ENCODE peak calls at places on chromosomes 16 and 17, in eight cellular contexts. T, S, F, I, X, G, H and P are unnamed samples.
A peak's percentile ranks its signal among the peaks of the same experiment; 100 is the strongest.

GRCh38 chr17:10144456-10144855 is 54.0 kb downstream of the GAS7 start:
- DNase-seq in T (no peak), S (no peak), F (no peak), I (no peak), X (no peak), G (no peak), H (no peak), P (no peak)

GRCh38 chr17:8826808-8827435 is 27.8 kb upstream of the MFSD6L start:
- DNase-seq in T (no peak), S (no peak), F (peak; percentile 43), I (no peak), X (no peak), G (peak; percentile 48), H (no peak), P (no peak)

GRCh38 chr16:27237229-27238015 is 31.1 kb downstream of the NSMCE1 start:
- DNase-seq in T (no peak), S (peak; percentile 71), F (no peak), I (no peak), X (no peak), G (no peak), H (peak; percentile 75), P (no peak)

GRCh38 chr17:9386401-9386800 is 189.2 kb downstream of the STX8 start:
- DNase-seq in T (no peak), S (peak; percentile 42), F (no peak), I (no peak), X (no peak), G (no peak), H (no peak), P (no peak)

GRCh38 chr17:20156196-20157077 is 147.3 kb downstream of the SPECC1 start:
- DNase-seq in T (no peak), S (peak; percentile 49), F (peak; percentile 93), I (peak; percentile 61), X (peak; percentile 25), G (peak; percentile 66), H (peak; percentile 18), P (no peak)

GRCh38 chr16:4624827-4625616 is 396 bp downstream of the MGRN1 start:
- DNase-seq in T (no peak), S (peak; percentile 67), F (peak; percentile 93), I (peak; percentile 61), X (peak; percentile 61), G (peak; percentile 83), H (peak; percentile 66), P (no peak)

GRCh38 chr17:48925251-48925990 is 17.2 kb downstream of the UBE2Z start:
- DNase-seq in T (no peak), S (no peak), F (no peak), I (no peak), X (no peak), G (no peak), H (no peak), P (no peak)

GRCh38 chr17:75652934-75653549 is 13.9 kb downstream of the RECQL5 start:
- DNase-seq in T (no peak), S (peak; percentile 23), F (peak; percentile 92), I (peak; percentile 55), X (peak; percentile 27), G (no peak), H (peak; percentile 32), P (no peak)

GRCh38 chr16:24736758-24737157 is 7.3 kb downstream of the TNRC6A start:
- DNase-seq in T (no peak), S (no peak), F (no peak), I (no peak), X (no peak), G (no peak), H (no peak), P (no peak)

GRCh38 chr17:66790476-66791061 is 44.3 kb upstream of the CACNG5 start:
- DNase-seq in T (no peak), S (peak; percentile 47), F (peak; percentile 40), I (no peak), X (no peak), G (no peak), H (no peak), P (no peak)

GRCh38 chr16:67441289-67441753 is 10.4 kb downstream of the HSD11B2 start:
- DNase-seq in T (no peak), S (no peak), F (no peak), I (no peak), X (no peak), G (no peak), H (no peak), P (no peak)

GRCh38 chr17:65013613-65014391 is 42.7 kb downstream of the GNA13 start:
- DNase-seq in T (no peak), S (peak; percentile 93), F (no peak), I (no peak), X (peak; percentile 93), G (no peak), H (peak; percentile 45), P (peak; percentile 57)

GRCh38 chr17:16937431-16937830 is 34.5 kb downstream of the TNFRSF13B start:
- DNase-seq in T (no peak), S (no peak), F (peak; percentile 42), I (no peak), X (no peak), G (peak; percentile 8), H (no peak), P (no peak)

GRCh38 chr16:31537362-31537921 is 9.7 kb downstream of the AHSP start:
- DNase-seq in T (no peak), S (no peak), F (peak; percentile 63), I (peak; percentile 12), X (no peak), G (no peak), H (no peak), P (no peak)

GRCh38 chr17:2710804-2711607 is 558 bp downstream of the CLUH start:
- DNase-seq in T (no peak), S (no peak), F (peak; percentile 80), I (peak; percentile 43), X (no peak), G (no peak), H (peak; percentile 32), P (no peak)

GRCh38 chr16:83307206-83307990 is 500.4 kb upstream of the HSBP1 start:
- DNase-seq in T (no peak), S (no peak), F (no peak), I (no peak), X (no peak), G (no peak), H (no peak), P (no peak)

GRCh38 chr16:24838554-24839266 is 7.1 kb upstream of the SLC5A11 start:
- DNase-seq in T (no peak), S (peak; percentile 73), F (peak; percentile 33), I (no peak), X (peak; percentile 70), G (peak; percentile 78), H (no peak), P (no peak)

GRCh38 chr16:7268182-7268581 is 64.5 kb upstream of the RBFOX1 start:
- DNase-seq in T (no peak), S (no peak), F (peak; percentile 85), I (peak; percentile 68), X (no peak), G (no peak), H (no peak), P (no peak)

GRCh38 chr17:72022328-72022727 is 98.5 kb upstream of the SOX9 start:
- DNase-seq in T (no peak), S (no peak), F (no peak), I (no peak), X (no peak), G (no peak), H (no peak), P (no peak)

GRCh38 chr17:14833201-14833773 is 431.8 kb downstream of the PMP22 start:
- DNase-seq in T (no peak), S (peak; percentile 12), F (no peak), I (no peak), X (peak; percentile 94), G (no peak), H (no peak), P (peak; percentile 51)

DNA sequence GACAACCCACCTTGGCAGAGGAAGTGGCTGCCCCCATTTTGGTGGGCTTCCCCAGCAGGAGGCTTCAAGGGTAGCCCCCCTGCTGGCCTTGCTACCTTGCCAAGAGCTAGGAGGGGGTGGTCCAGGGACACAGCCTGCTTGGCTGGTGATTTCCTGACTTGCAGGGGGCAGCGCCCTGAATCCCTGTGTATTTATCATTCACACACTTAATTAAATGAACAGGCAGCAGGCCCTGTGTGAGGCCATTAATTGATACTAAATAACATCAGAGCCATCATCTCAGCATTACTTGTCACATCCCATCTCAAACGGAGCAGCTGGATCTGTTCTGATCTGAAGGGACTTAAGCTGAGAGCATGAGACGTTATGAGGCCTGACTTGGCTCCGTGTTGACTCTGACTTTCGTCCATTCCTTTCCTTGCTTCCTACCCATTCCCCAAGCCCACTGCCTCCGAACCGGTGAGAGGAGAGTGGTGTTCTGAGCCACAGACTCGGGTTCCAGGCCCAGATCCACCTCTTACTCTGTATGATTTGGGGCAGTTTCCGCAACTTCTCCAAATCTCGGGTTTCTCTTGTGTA is 33.6 kb downstream of the CACNA1G start:
- DNase-seq in T (no peak), S (no peak), F (no peak), I (no peak), X (no peak), G (no peak), H (no peak), P (no peak)
- H3K4me3 ChIP-seq in T (no peak overlapping the region), S (no peak overlapping the region), F (no peak overlapping the region), I (no peak overlapping the region), X (no peak overlapping the region), G (no peak overlapping the region), H (no peak overlapping the region), P (no peak overlapping the region)

GRCh38 chr17:37190493-37190892 is 185.3 kb upstream of the C17orf78 start:
- DNase-seq in T (no peak), S (no peak), F (no peak), I (no peak), X (no peak), G (no peak), H (no peak), P (no peak)
- TF ChIP-seq CTCF in T (no peak), S (peak; percentile 19), F (peak; percentile 66), I (peak; percentile 3), X (no peak), G (no peak), H (no peak), P (peak; percentile 6)

GRCh38 chr16:49453983-49454382 is 80.4 kb downstream of the C16orf78 start:
- DNase-seq in T (no peak), S (no peak), F (peak; percentile 44), I (no peak), X (no peak), G (peak; percentile 8), H (no peak), P (no peak)
- H3K27me3 ChIP-seq in T (peaks cover 26% of the 10 kb centered on the region), S (no peaks in the 10 kb centered on the region), F (no peaks in the 10 kb centered on the region), I (no peaks in the 10 kb centered on the region), X (no peaks in the 10 kb centered on the region), G (no peaks in the 10 kb centered on the region), H (no peaks in the 10 kb centered on the region), P (no peaks in the 10 kb centered on the region)

DNA sequence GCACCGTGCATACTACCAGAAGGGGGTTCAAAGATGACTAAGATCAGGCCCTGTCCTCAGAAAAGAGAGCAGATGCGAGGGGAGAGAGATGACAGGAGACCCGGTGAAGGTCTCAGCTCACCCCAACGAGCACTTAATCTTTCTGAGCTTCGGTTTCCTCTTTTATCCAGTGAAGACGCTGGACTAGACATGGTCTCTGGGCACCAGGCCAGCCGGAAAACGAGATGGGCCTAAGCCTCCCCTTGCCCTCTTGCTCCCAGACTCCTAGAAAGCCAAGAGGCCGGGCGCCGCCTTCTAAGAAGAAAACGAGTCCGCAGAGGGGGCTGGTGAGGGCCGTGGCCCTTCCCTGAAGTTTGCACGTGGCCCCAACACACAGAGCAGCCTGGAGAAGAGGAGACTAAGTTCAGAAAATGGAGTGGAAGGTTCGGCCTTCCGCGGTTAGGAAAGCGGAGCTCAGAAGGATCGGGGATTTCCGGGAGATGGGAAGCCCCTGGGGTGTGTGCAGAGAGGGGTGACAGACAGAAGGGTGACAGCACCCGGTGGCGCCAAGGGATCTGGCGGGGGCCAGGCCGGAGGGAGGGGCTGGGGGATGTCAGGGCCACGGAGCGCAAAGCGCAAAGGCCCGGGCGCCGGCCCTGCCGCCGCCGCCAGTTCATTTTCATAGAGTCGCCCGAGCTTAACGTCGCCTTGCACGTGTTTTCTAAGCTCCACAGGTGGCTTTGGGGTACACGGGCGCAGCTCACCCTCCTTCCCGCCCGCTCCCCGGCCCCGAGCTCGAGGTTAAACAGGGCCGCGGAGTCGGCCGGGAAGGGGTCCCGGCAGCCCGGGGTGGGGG is 42.1 kb upstream of the BHLHA9 start:
- DNase-seq in T (no peak), S (no peak), F (peak; percentile 77), I (peak; percentile 20), X (no peak), G (no peak), H (peak; percentile 16), P (no peak)
- H3K4me3 ChIP-seq in T (peak overlapping the region; percentile 49), S (no peak overlapping the region), F (peak overlapping the region; percentile 66), I (peak overlapping the region; percentile 43), X (no peak overlapping the region), G (peak overlapping the region; percentile 88), H (peak overlapping the region; percentile 8), P (no peak overlapping the region)